ENCODE peak calls at places on chromosomes 4 and X, in nine cellular contexts. E is osteocyte, V is GF-D8, D is substantia nigra, C is T-helper 1 cell, G is NCI-H1105, F is iris pigment epithelial cell, K is ELR, N is heart right ventricle. Z is an unnamed sample.
A peak's percentile ranks its signal among the peaks of the same experiment; 100 is the strongest.

GRCh38 chrX:129115104-129115503 is 408.2 kb downstream of the SMARCA1 start:
- DNase-seq in E (no peak), G (no peak), D (no peak), F (peak; percentile 28), K (peak; percentile 17), V (no peak), N (no peak), C (no peak), Z (peak; percentile 18)

GRCh38 chr4:177032341-177032740 is 239.6 kb upstream of the VEGFC start:
- DNase-seq in C (no peak), G (no peak), V (no peak), N (no peak), D (no peak), K (no peak), F (no peak), E (no peak), Z (no peak)

GRCh38 chr4:72208421-72209075 is 176.7 kb downstream of the NPFFR2 start:
- DNase-seq in F (peak; percentile 3), N (no peak), D (no peak), K (peak; percentile 23), V (no peak), G (no peak), C (no peak), E (no peak), Z (no peak)

GRCh38 chr4:58611012-58611411 is 1500.8 kb upstream of the IGFBP7 start:
- DNase-seq in N (no peak), E (no peak), F (no peak), C (no peak), V (no peak), D (no peak), K (peak; percentile 10), G (no peak), Z (no peak)

GRCh38 chr4:176760468-176760867 is 32.3 kb downstream of the VEGFC start:
- DNase-seq in V (no peak), D (no peak), C (no peak), F (no peak), G (no peak), K (no peak), E (no peak), N (no peak), Z (no peak)

GRCh38 chr4:110294165-110294564 is 95.8 kb upstream of the ELOVL6 start:
- DNase-seq in G (no peak), K (no peak), E (no peak), D (no peak), V (no peak), F (peak; percentile 27), C (no peak), N (no peak), Z (no peak)

GRCh38 chr4:123352240-123352945 is 44.2 kb upstream of the SPRY1 start:
- DNase-seq in G (no peak), F (peak; percentile 70), V (no peak), K (no peak), C (no peak), D (no peak), E (no peak), N (no peak), Z (no peak)

GRCh38 chr4:104890598-104890997 is 256.1 kb upstream of the TET2 start:
- DNase-seq in G (no peak), C (no peak), K (no peak), F (no peak), D (no peak), N (no peak), V (no peak), E (no peak), Z (no peak)

GRCh38 chr4:188147776-188148175 is 8.5 kb downstream of the TRIML1 start:
- DNase-seq in D (no peak), C (no peak), E (no peak), K (no peak), G (no peak), V (no peak), F (no peak), N (no peak), Z (no peak)

GRCh38 chrX:18887177-18887820 is 96.6 kb downstream of the PHKA2 start:
- DNase-seq in F (no peak), N (peak; percentile 59), D (no peak), C (no peak), K (no peak), E (no peak), V (no peak), G (no peak), Z (no peak)

GRCh38 chr4:602559-602942 is 22.8 kb upstream of the PDE6B start:
- DNase-seq in C (no peak), V (no peak), K (peak; percentile 33), F (peak; percentile 11), D (peak; percentile 12), N (peak; percentile 32), G (no peak), E (peak; percentile 84), Z (peak; percentile 72)

GRCh38 chrX:20116575-20117240 is at the start of gene MAP7D2:
- DNase-seq in V (no peak), N (no peak), G (no peak), D (no peak), K (no peak), E (no peak), F (no peak), C (no peak), Z (peak; percentile 16)

GRCh38 chrX:74349387-74349786 is 45.4 kb downstream of the ZCCHC13 start:
- DNase-seq in N (no peak), G (no peak), C (no peak), D (no peak), F (peak; percentile 76), K (peak; percentile 80), E (no peak), V (no peak), Z (no peak)

GRCh38 chr4:763922-764321 is 58.3 kb downstream of the PCGF3 start:
- DNase-seq in D (no peak), G (no peak), E (no peak), F (no peak), N (no peak), V (no peak), C (no peak), K (no peak), Z (no peak)